ENCODE peak calls at places on chromosome 18, in six cellular contexts. A is CD8-positive, alpha-beta T cell; Y is cardiac muscle cell; S is mammary epithelial cell; H is neuronal stem cell; Q is tibial artery. G is an unnamed sample.

GRCh38 chr18:73476021-73476420 is 608.2 kb upstream of the NETO1 start:
- DNase-seq in A (no peak), Y (no peak), S (no peak), H (no peak), Q (no peak), G (no peak)

GRCh38 chr18:24446953-24447537 is 13.4 kb upstream of the HRH4 start:
- DNase-seq in A (no peak), Y (no peak), S (no peak), H (no peak), Q (no peak), G (no peak)

GRCh38 chr18:23176701-23177432 is 41.6 kb downstream of the CABLES1 start:
- DNase-seq in A (no peak), Y (no peak), S (no peak), H (no peak), Q (no peak), G (no peak)

GRCh38 chr18:31716362-31716761 is 32.0 kb upstream of the B4GALT6 start:
- DNase-seq in A (no peak), Y (no peak), S (no peak), H (no peak), Q (no peak), G (no peak)

GRCh38 chr18:55083461-55083860 is 124.2 kb upstream of the CCDC68 start:
- DNase-seq in A (no peak), Y (no peak), S (no peak), H (no peak), Q (no peak), G (no peak)

GRCh38 chr18:22564036-22564435 is 146.3 kb upstream of the CTAGE1 start:
- DNase-seq in A (no peak), Y (peak; percentile 87), S (peak; percentile 56), H (no peak), Q (no peak), G (no peak)

GRCh38 chr18:31206787-31207381 is 44.2 kb upstream of the DSC1 start:
- DNase-seq in A (no peak), Y (no peak), S (peak; percentile 97), H (no peak), Q (peak; percentile 45), G (no peak)

GRCh38 chr18:36601316-36601715 is 227.5 kb downstream of the TPGS2 start:
- DNase-seq in A (no peak), Y (no peak), S (no peak), H (no peak), Q (no peak), G (no peak)

GRCh38 chr18:7429831-7430230 is 137.3 kb upstream of the PTPRM start:
- DNase-seq in A (no peak), Y (no peak), S (no peak), H (no peak), Q (no peak), G (no peak)
- H3K4me1 ChIP-seq in A (no peaks in the 10 kb centered on the region), Y (no peaks in the 10 kb centered on the region), S (no peaks in the 10 kb centered on the region), H (peaks cover 2% of the 10 kb centered on the region), Q (no peaks in the 10 kb centered on the region), G (no peaks in the 10 kb centered on the region)

GRCh38 chr18:26215247-26215970 is 10.8 kb upstream of the TAF4B start:
- DNase-seq in A (peak; percentile 2), Y (no peak), S (no peak), H (no peak), Q (no peak), G (no peak)
- H3K4me3 ChIP-seq in A (no peak overlapping the region), Y (no peak overlapping the region), S (no peak overlapping the region), H (no peak overlapping the region), Q (no peak overlapping the region), G (no peak overlapping the region)

GRCh38 chr18:50671376-50671775 is 111.5 kb downstream of the MAPK4 start:
- DNase-seq in A (no peak), Y (peak; percentile 49), S (no peak), H (no peak), Q (no peak), G (no peak)
- H3K4me1 ChIP-seq in A (no peaks in the 10 kb centered on the region), Y (peaks cover 38% of the 10 kb centered on the region), S (no peaks in the 10 kb centered on the region), H (peaks cover 8% of the 10 kb centered on the region), Q (peaks cover 3% of the 10 kb centered on the region), G (no peaks in the 10 kb centered on the region)

DNA sequence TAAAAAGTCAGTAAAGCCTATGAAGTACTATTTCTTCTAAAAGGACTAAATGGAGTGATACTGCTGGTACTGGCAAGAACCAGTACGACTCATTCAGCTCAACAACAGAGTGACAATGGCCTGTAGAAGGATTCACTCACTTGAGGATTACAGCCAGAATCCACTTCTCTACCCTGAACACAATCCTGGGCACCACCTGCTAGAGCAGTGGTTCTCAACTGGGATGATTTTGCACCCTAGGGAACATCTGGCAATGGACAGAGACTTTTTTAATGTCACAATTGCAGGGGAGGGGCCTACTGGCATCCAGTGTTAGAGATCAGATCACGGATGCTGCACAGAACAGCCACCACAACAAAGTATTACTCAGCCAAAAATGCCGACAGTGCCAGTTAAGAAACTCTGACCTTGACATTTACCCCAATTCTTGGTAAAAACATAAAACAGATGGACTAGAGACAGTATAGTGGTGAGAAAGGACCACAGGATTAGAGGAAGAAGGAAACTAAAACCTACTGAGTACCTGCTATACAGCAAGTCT is 5.0 kb downstream of the SPIRE1 start:
- DNase-seq in A (no peak), Y (peak; percentile 60), S (peak; percentile 11), H (no peak), Q (no peak), G (no peak)
- H3K4me3 ChIP-seq in A (no peak overlapping the region), Y (no peak overlapping the region), S (no peak overlapping the region), H (no peak overlapping the region), Q (no peak overlapping the region), G (no peak overlapping the region)

DNA sequence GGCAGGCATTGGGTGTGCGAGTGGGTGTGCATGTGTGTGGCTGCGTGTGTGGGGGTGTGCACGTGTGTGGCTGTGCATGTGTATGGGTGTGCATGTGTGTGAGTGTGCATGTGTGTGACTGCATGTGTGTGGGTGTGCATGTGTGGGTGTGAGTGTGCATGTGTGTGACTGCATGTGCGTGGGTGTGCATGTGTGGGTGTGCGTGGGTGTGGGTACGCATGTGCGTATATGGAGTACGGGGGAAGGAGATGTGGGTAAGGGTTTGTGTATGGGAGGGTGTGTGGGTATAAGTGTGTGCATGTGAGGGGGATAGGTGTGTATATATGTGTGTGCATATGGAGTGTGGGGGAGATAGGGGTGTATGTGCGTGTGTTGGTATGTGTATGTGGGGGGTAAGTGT is 136.4 kb downstream of the FAM210A start:
- DNase-seq in A (no peak), Y (no peak), S (no peak), H (no peak), Q (no peak), G (no peak)
- H3K4me1 ChIP-seq in A (peaks cover 10% of the 10 kb centered on the region), Y (peaks cover 14% of the 10 kb centered on the region), S (no peaks in the 10 kb centered on the region), H (no peaks in the 10 kb centered on the region), Q (no peaks in the 10 kb centered on the region), G (no peaks in the 10 kb centered on the region)

GRCh38 chr18:12074734-12075133 is 18.9 kb upstream of the ANKRD62 start:
- DNase-seq in A (no peak), Y (peak; percentile 32), S (no peak), H (no peak), Q (no peak), G (no peak)

GRCh38 chr18:12079504-12080237 is 14.0 kb upstream of the ANKRD62 start:
- DNase-seq in A (no peak), Y (peak; percentile 80), S (no peak), H (no peak), Q (no peak), G (no peak)

GRCh38 chr18:12076424-12077140 is 17.1 kb upstream of the ANKRD62 start:
- DNase-seq in A (no peak), Y (peak; percentile 67), S (peak; percentile 52), H (no peak), Q (no peak), G (no peak)
- H3K4me3 ChIP-seq in A (no peak overlapping the region), Y (peak overlapping the region; percentile 35), S (no peak overlapping the region), H (no peak overlapping the region), Q (peak overlapping the region; percentile 42), G (peak overlapping the region; percentile 22)

GRCh38 chr18:76708727-76709353 is 113.5 kb upstream of the ZNF236 start:
- DNase-seq in A (no peak), Y (no peak), S (no peak), H (no peak), Q (no peak), G (no peak)

GRCh38 chr18:76707534-76707933 is 114.8 kb upstream of the ZNF236 start:
- DNase-seq in A (no peak), Y (no peak), S (no peak), H (no peak), Q (no peak), G (peak; percentile 80)

GRCh38 chr18:76710646-76711520 is 111.5 kb upstream of the ZNF236 start:
- DNase-seq in A (no peak), Y (no peak), S (no peak), H (no peak), Q (no peak), G (no peak)

GRCh38 chr18:76708036-76708726 is 114.2 kb upstream of the ZNF236 start:
- DNase-seq in A (no peak), Y (no peak), S (no peak), H (no peak), Q (no peak), G (peak; percentile 85)

GRCh38 chr18:76709659-76710645 is 112.4 kb upstream of the ZNF236 start:
- DNase-seq in A (peak; percentile 33), Y (peak; percentile 82), S (peak; percentile 36), H (peak; percentile 62), Q (peak; percentile 73), G (no peak)
- H3K4me1 ChIP-seq in A (peaks cover 4% of the 10 kb centered on the region), Y (no peaks in the 10 kb centered on the region), S (no peaks in the 10 kb centered on the region), H (peaks cover 1% of the 10 kb centered on the region), Q (no peaks in the 10 kb centered on the region), G (peaks cover 4% of the 10 kb centered on the region)

GRCh38 chr18:76589309-76589708 is 94.3 kb upstream of the ZNF516 start:
- DNase-seq in A (no peak), Y (no peak), S (no peak), H (no peak), Q (no peak), G (no peak)
- H3K4me3 ChIP-seq in A (no peak overlapping the region), Y (no peak overlapping the region), S (peak overlapping the region; percentile 28), H (no peak overlapping the region), Q (peak overlapping the region; percentile 7), G (no peak overlapping the region)

GRCh38 chr18:317618-318017 is 49.8 kb upstream of the THOC1 start:
- DNase-seq in A (no peak), Y (no peak), S (no peak), H (no peak), Q (no peak), G (no peak)

GRCh38 chr18:319745-320144 is 51.9 kb upstream of the THOC1 start:
- DNase-seq in A (no peak), Y (no peak), S (no peak), H (no peak), Q (no peak), G (no peak)

GRCh38 chr18:321839-322467 is 54.1 kb upstream of the THOC1 start:
- DNase-seq in A (no peak), Y (peak; percentile 14), S (no peak), H (no peak), Q (no peak), G (no peak)

GRCh38 chr18:316391-316790 is 48.5 kb upstream of the THOC1 start:
- DNase-seq in A (no peak), Y (no peak), S (no peak), H (no peak), Q (no peak), G (no peak)

GRCh38 chr18:318791-319291 is 51.0 kb upstream of the THOC1 start:
- DNase-seq in A (no peak), Y (no peak), S (no peak), H (no peak), Q (no peak), G (no peak)
- H3K4me1 ChIP-seq in A (no peaks in the 10 kb centered on the region), Y (no peaks in the 10 kb centered on the region), S (no peaks in the 10 kb centered on the region), H (no peaks in the 10 kb centered on the region), Q (peaks cover 24% of the 10 kb centered on the region), G (peaks cover 3% of the 10 kb centered on the region)